ENCODE peak calls at places on chromosomes 11 and 22, in four cellular contexts. C is esophagus squamous epithelium, J is prostate gland, T is AG04450. B is an unnamed sample. For H3K27me3, the result is how much of the 10 kb centered on the place peaks cover.

GRCh38 chr11:112087212-112087611 is 539 bp downstream of the SDHD start:
- DNase-seq in C (no peak), J (no peak), T (no peak), B (no peak)

GRCh38 chr11:130163346-130164220 is 4.0 kb downstream of the ST14 start:
- DNase-seq in C (no peak), J (no peak), T (no peak), B (no peak)

GRCh38 chr11:34148504-34149165 is 43.2 kb downstream of the NAT10 start:
- DNase-seq in C (no peak), J (no peak), T (no peak), B (no peak)

GRCh38 chr11:111540114-111540920 is at the start of gene LAYN:
- DNase-seq in C (no peak), J (peak), T (no peak), B (no peak)

GRCh38 chr22:27270818-27271510 is 530.6 kb downstream of the MN1 start:
- DNase-seq in C (no peak), J (no peak), T (no peak), B (no peak)

GRCh38 chr11:11584446-11584810 is 37.4 kb downstream of the GALNT18 start:
- DNase-seq in C (no peak), J (no peak), T (peak), B (peak)

GRCh38 chr11:19954899-19955298 is 205.4 kb downstream of the DBX1 start:
- DNase-seq in C (no peak), J (no peak), T (no peak), B (no peak)

GRCh38 chr22:40541300-40541699 is 95.2 kb downstream of the MRTFA start:
- DNase-seq in C (no peak), J (no peak), T (no peak), B (no peak)

GRCh38 chr22:30361916-30362631 is 5.3 kb downstream of the CCDC157 start:
- DNase-seq in C (no peak), J (no peak), T (no peak), B (no peak)

GRCh38 chr22:36457688-36458450 is 23.6 kb downstream of the TXN2 start:
- DNase-seq in C (no peak), J (no peak), T (no peak), B (no peak)

GRCh38 chr11:117996058-117996457 is 9.9 kb downstream of the IL10RA start:
- DNase-seq in C (no peak), J (no peak), T (no peak), B (no peak)

GRCh38 chr22:46453006-46453828 is 84.2 kb downstream of the CELSR1 start:
- DNase-seq in C (no peak), J (peak), T (no peak), B (no peak)

GRCh38 chr11:115637842-115638241 is 133.6 kb upstream of the CADM1 start:
- DNase-seq in C (no peak), J (no peak), T (no peak), B (no peak)

GRCh38 chr11:115643491-115643995 is 139.3 kb upstream of the CADM1 start:
- DNase-seq in C (no peak), J (no peak), T (no peak), B (no peak)

GRCh38 chr11:115645631-115646271 is 141.5 kb upstream of the CADM1 start:
- DNase-seq in C (no peak), J (no peak), T (no peak), B (no peak)

GRCh38 chr11:115644846-115645245 is 140.6 kb upstream of the CADM1 start:
- DNase-seq in C (no peak), J (no peak), T (peak), B (no peak)

GRCh38 chr11:115642660-115643059 is 138.4 kb upstream of the CADM1 start:
- DNase-seq in C (no peak), J (no peak), T (no peak), B (no peak)
- H3K27me3 ChIP-seq in C (half or more), J (under half), T (half or more), B (under half)

DNA sequence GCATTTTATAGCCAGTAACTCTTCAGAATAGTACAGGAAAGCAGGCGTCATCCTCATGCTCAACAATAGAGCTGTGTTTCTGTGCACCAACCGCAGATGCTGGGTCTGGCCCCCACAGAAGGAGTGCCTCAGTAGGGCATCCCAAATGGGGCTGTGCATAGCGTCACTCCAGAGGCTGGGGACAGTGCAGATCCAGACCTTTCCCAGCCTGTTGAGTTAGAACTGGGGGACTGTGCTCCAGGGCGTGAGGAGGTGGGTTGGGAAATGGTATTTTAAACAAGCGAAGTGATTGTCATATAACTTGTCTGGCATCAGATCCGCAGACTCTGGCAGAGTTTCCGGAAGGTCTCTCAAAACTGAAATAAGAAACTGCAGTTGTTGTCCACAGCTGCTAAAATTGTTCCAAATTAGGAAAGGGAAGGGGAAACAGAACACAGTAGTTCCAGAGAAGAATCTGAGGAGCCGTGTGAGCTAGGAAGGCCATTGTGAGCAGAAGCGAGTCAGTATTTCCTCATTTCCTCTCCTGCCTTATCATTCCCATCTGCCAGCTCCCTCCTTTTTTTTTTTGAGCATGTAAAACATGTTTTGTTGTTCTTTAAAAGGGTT is 52.2 kb downstream of the JAM3 start:
- DNase-seq in C (no peak), J (no peak), T (no peak), B (no peak)
- H3K27me3 ChIP-seq in C (under half), J (under half), T (under half), B (under half)

GRCh38 chr11:114170226-114170625 is 110.7 kb downstream of the ZBTB16 start:
- DNase-seq in C (no peak), J (no peak), T (no peak), B (no peak)
- H3K27me3 ChIP-seq in C (under half), J (under half), T (half or more), B (under half)

GRCh38 chr11:43556892-43557291 is 123.6 kb upstream of the HSD17B12 start:
- DNase-seq in C (no peak), J (no peak), T (no peak), B (no peak)

GRCh38 chr11:43558056-43558455 is 122.5 kb upstream of the HSD17B12 start:
- DNase-seq in C (no peak), J (no peak), T (no peak), B (no peak)

GRCh38 chr11:43555811-43556210 is 124.7 kb upstream of the HSD17B12 start:
- DNase-seq in C (no peak), J (no peak), T (no peak), B (no peak)

GRCh38 chr11:43557553-43558031 is 122.9 kb upstream of the HSD17B12 start:
- DNase-seq in C (no peak), J (no peak), T (no peak), B (no peak)

GRCh38 chr11:43556269-43556668 is 124.3 kb upstream of the HSD17B12 start:
- DNase-seq in C (no peak), J (no peak), T (no peak), B (no peak)
- H3K27me3 ChIP-seq in C (half or more), J (under half), T (half or more), B (under half)

GRCh38 chr11:64296830-64297721 is 3.1 kb upstream of the CATSPERZ start:
- DNase-seq in C (no peak), J (no peak), T (no peak), B (no peak)

GRCh38 chr11:64292458-64293254 is 1.6 kb downstream of the KCNK4 start:
- DNase-seq in C (no peak), J (no peak), T (no peak), B (no peak)

GRCh38 chr11:64295760-64296159 is 4.4 kb upstream of the CATSPERZ start:
- DNase-seq in C (no peak), J (no peak), T (no peak), B (no peak)

GRCh38 chr11:64296236-64296635 is 3.9 kb upstream of the CATSPERZ start:
- DNase-seq in C (no peak), J (no peak), T (no peak), B (no peak)

GRCh38 chr11:64294665-64295289 is 3.7 kb downstream of the KCNK4 start:
- DNase-seq in C (no peak), J (no peak), T (no peak), B (no peak)
- H3K27me3 ChIP-seq in C (half or more), J (under half), T (half or more), B (half or more)

DNA sequence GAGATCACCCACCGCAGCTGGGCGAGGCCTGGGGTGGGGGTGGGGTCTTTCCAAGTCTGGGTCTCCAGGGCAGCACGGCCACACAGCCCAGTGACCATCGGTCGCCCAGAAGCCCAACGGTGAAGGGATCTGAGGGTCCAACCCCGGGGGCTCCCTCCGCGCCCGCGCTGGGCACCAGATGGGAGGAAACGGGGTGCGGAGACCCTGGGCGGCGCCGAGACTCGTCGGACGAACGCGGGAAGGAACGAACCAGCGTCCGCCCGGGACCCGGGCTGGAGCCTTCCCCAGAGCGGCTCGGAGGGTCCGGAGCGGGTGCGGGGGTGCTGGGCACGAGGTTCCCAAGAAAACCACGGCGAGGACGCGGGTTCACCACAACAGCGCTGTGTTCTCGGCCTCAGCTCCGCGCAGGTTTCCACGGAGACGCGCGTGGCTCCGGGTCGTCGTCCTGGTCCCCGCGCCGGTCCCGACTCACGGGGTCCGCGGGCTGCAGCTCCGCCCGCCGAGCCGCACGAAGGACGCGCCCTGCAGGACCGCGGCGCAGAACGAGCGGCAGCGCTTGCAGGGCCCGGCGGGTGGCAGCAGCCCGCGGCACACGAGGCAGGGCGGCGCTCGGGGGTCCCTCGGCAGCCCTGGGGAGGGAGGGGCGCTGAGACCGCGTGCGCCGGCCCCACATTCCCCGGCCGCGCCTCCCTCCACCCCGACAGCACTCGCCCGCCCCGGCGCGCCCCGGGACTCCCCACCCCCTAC is 2.3 kb upstream of the IL17REL start:
- DNase-seq in C (no peak), J (no peak), T (no peak), B (no peak)
- H3K27me3 ChIP-seq in C (half or more), J (under half), T (half or more), B (under half)

DNA sequence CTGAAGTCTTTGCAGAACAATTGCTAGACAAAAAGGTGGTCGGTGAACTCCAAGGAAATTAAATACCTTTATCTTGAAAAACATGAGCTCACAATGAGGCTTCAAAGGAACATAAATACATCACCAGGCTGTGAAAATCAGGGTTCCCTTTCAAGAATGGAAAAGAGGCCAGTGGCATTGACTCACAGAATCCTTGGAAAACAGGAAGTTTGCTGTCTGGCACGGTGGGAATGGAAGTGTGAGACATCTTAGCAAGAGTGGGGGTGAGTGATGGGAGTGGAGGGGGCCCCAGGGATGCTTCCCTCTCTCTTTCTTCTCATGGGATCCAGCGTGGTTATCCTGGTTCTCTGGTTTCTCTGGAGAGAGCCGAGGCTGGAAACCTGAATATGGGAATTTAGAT is 48.9 kb upstream of the TBCEL start:
- DNase-seq in C (no peak), J (no peak), T (no peak), B (no peak)
- H3K27me3 ChIP-seq in C (under half), J (under half), T (under half), B (under half)

GRCh38 chr22:42314709-42315391 is 44.4 kb upstream of the TCF20 start:
- DNase-seq in C (no peak), J (no peak), T (no peak), B (no peak)

GRCh38 chr22:42315392-42315756 is 44.9 kb upstream of the TCF20 start:
- DNase-seq in C (no peak), J (no peak), T (no peak), B (no peak)

GRCh38 chr22:42318967-42319366 is 48.5 kb upstream of the TCF20 start:
- DNase-seq in C (no peak), J (no peak), T (no peak), B (no peak)

GRCh38 chr22:42317691-42318547 is 47.5 kb upstream of the TCF20 start:
- DNase-seq in C (no peak), J (peak), T (no peak), B (no peak)

GRCh38 chr22:42316988-42317387 is 46.5 kb upstream of the TCF20 start:
- DNase-seq in C (no peak), J (peak), T (no peak), B (no peak)
- H3K27me3 ChIP-seq in C (under half), J (under half), T (under half), B (under half)

GRCh38 chr11:69642549-69642912 is 1.6 kb downstream of the CCND1 start:
- DNase-seq in C (no peak), J (no peak), T (no peak), B (no peak)
- H3K27me3 ChIP-seq in C (under half), J (under half), T (under half), B (under half)